ENCODE peak calls at places on chromosomes 2 and 18, in seven cellular contexts. G, U, A, W, T, N and Z are unnamed samples.

GRCh38 chr2:55902971-55903370 is 20.6 kb downstream of the EFEMP1 start:
- ATAC-seq in G (no peak), U (no peak), A (no peak), W (no peak), T (no peak), N (no peak), Z (no peak)

GRCh38 chr2:2038746-2039530 is 292.1 kb downstream of the MYT1L start:
- ATAC-seq in G (no peak), U (no peak), A (no peak), W (no peak), T (no peak), N (no peak), Z (no peak)

GRCh38 chr2:161886248-161886647 is 187.8 kb downstream of the DPP4 start:
- ATAC-seq in G (no peak), U (no peak), A (peak; percentile 57), W (no peak), T (no peak), N (no peak), Z (no peak)

GRCh38 chr2:102754746-102755145 is 7.1 kb upstream of the TMEM182 start:
- ATAC-seq in G (no peak), U (no peak), A (no peak), W (no peak), T (no peak), N (no peak), Z (no peak)

GRCh38 chr2:133837441-133838090 is 269.3 kb upstream of the NCKAP5 start:
- ATAC-seq in G (peak; percentile 34), U (no peak), A (peak; percentile 28), W (no peak), T (no peak), N (no peak), Z (no peak)

GRCh38 chr2:45000341-45000901 is 8.8 kb downstream of the SIX2 start:
- ATAC-seq in G (no peak), U (peak; percentile 20), A (no peak), W (peak; percentile 74), T (no peak), N (peak; percentile 79), Z (peak; percentile 16)

GRCh38 chr2:45218931-45219339 is 209.7 kb upstream of the SIX2 start:
- ATAC-seq in G (no peak), U (no peak), A (peak; percentile 92), W (peak; percentile 61), T (no peak), N (no peak), Z (no peak)

GRCh38 chr18:34867520-34867919 is 157.4 kb downstream of the DTNA start:
- ATAC-seq in G (peak; percentile 76), U (no peak), A (no peak), W (peak; percentile 96), T (peak; percentile 86), N (peak; percentile 37), Z (no peak)

GRCh38 chr2:43136862-43137261 is 89.5 kb downstream of the ZFP36L2 start:
- ATAC-seq in G (no peak), U (no peak), A (no peak), W (no peak), T (no peak), N (no peak), Z (no peak)

GRCh38 chr2:102704531-102704930 is 57.3 kb upstream of the TMEM182 start:
- ATAC-seq in G (no peak), U (no peak), A (no peak), W (peak; percentile 47), T (no peak), N (no peak), Z (no peak)

GRCh38 chr2:226828164-226828563 is 7.7 kb upstream of the RHBDD1 start:
- ATAC-seq in G (no peak), U (no peak), A (no peak), W (no peak), T (no peak), N (no peak), Z (no peak)

DNA sequence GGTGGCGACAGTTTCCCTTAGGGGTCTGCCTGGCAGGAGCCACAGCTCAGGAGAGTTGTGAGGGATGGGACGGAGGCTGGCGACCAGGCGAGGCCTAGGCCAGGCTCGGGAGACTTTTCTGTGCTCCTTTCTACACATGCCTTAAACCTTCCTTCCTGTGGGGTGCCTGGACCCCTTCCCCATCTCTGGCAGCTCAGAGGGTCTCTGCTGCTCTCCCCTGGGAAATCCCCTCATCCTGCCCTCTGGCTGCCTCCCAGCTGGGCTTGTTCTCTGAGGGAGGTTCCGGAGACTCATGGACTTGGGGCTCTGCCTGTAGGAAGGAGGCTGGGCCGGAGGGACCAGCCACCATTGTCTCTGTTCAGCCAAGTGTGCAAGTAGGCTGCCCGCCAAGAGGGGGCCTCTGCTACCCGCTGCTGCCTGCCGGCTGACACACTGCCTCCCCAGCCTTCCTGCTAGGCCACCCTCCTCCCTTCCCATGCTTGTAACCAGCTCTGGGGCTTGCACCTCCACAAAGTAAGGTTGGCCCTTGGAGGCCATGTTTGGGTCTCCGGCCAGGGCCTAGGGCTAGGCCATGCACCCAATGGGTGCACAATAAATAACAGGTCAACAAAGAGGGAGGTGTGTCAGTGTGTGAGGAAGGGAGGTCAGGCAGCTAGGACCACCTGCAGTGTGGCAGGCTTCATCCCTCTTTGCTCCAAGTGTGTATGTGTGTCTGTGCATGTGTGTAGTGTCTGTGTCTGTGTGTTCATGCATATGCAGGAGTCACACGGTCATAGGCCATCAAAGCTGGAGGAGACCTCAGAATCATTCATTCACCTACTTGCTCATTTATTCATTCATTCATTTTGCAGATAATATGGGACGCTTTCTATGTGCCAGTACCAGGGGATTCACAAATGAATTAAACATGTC is 28.8 kb downstream of the PSD4 start:
- ATAC-seq in G (no peak), U (no peak), A (no peak), W (no peak), T (no peak), N (no peak), Z (no peak)
- TF ChIP-seq POLR2AphosphoS5 in G (no peak), U (no peak), A (no peak), W (no peak), T (no peak), N (no peak), Z (no peak)

GRCh38 chr2:37920570-37920969 is 4.5 kb upstream of the RMDN2 start:
- ATAC-seq in G (no peak), U (no peak), A (no peak), W (no peak), T (no peak), N (no peak), Z (no peak)

GRCh38 chr2:37919631-37920032 is 5.5 kb upstream of the RMDN2 start:
- ATAC-seq in G (peak; percentile 80), U (no peak), A (no peak), W (no peak), T (no peak), N (peak; percentile 76), Z (no peak)

GRCh38 chr2:37917281-37918228 is 7.5 kb upstream of the RMDN2 start:
- ATAC-seq in G (no peak), U (no peak), A (no peak), W (no peak), T (no peak), N (no peak), Z (no peak)

GRCh38 chr2:37916512-37917082 is 8.5 kb upstream of the RMDN2 start:
- ATAC-seq in G (no peak), U (no peak), A (peak; percentile 91), W (no peak), T (no peak), N (no peak), Z (peak; percentile 94)

GRCh38 chr2:37918742-37919186 is 6.3 kb upstream of the RMDN2 start:
- ATAC-seq in G (peak; percentile 88), U (no peak), A (no peak), W (no peak), T (no peak), N (no peak), Z (no peak)
- H3K27me3 ChIP-seq in G (no peaks in the 10 kb centered on the region), U (peaks cover 27% of the 10 kb centered on the region), A (no peaks in the 10 kb centered on the region), W (peaks cover 6% of the 10 kb centered on the region), T (no peaks in the 10 kb centered on the region), N (peaks cover 2% of the 10 kb centered on the region), Z (no peaks in the 10 kb centered on the region)

DNA sequence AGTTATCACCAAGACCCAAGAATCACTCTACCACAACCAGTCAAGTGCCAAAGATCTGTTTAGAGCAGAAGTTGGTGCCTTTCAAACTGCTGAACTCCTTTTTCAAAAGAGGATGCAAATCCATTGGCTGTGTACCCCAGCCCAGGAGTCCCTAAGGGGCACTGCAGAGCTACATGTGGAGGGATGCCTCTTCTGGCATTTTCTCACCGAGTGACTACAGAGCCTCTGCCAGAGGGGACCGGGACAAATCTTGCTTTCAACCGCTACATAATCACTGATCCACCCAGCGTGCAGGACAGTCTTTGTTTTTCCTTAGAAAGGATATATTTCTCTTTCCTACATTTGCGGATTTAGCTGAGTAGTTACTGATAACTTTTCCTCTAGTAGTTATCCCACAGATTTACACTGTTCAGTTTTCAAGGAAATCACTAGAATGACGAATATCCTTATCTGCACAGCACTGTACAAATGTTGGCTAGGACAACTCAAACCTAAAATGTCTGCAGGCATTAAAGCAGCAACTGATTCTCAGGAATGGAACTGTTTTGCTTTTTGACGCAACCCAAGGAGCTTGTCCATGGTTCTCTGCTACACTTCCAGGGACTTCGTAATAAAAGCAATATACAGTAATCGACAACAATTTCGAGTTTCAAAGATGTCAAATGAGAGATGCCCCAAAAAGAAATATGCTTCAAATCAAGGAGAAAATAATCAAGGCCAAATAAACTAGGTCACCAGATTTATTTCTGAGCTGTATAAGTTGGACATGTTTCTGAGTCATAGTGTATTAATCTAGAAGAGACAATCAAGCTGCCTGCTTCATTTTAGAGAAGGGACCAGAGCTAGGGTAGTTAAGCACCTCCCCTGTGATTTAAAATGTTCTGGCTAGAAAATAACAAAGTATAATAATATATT is 24.1 kb downstream of the EPB41L3 start:
- ATAC-seq in G (no peak), U (no peak), A (no peak), W (peak; percentile 68), T (no peak), N (no peak), Z (peak; percentile 39)
- H3K27ac ChIP-seq in G (no peak overlapping the region), U (no peak overlapping the region), A (no peak overlapping the region), W (no peak overlapping the region), T (no peak overlapping the region), N (no peak overlapping the region), Z (peak overlapping the region; percentile 62)

DNA sequence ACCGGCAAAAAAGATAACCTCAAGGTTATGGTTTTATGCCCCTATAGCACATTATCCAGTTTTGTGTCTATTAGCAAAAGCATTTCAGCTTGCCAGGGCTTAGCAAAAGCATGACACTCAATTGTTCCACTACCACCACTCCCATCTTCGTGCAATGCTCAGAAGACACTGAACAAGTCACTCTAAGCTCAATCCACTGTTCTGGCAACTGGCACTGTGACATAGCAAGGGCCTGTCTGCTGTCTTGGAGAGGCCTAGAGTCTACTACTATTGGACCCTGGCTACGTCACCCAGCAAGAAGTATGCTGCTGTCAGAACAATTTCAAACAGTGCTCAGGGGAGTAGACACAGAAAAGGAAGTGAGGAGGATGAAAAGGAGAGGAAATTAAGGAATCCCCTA is 103.5 kb upstream of the PPP1CB start:
- ATAC-seq in G (no peak), U (no peak), A (peak; percentile 61), W (no peak), T (no peak), N (peak; percentile 28), Z (peak; percentile 77)
- TF ChIP-seq POLR2AphosphoS5 in G (no peak), U (no peak), A (no peak), W (no peak), T (no peak), N (no peak), Z (no peak)